ENCODE peak calls at places on chromosomes 13 and 19, in seven cellular contexts. W is iPS-NIHi11; I is amygdala; S is activated T-helper 1 cell treated with anti-CD3 and anti-CD28 coated beads, Interleukin-12 subunit alpha, Interleukin-12 subunit beta, Interleukin-2, Interleukin-4 antibody, amounts not matched to agents 30 ng/mL and 10 ng/mL and 1 ng/mL, durations not matched to agents 14 hours and 24 hours and 36 hours; R is stimulated activated CD4-positive, alpha-beta T cell treated with anti-CD3 and anti-CD28 coated beads, Interleukin-2, amount 100 ng/mL, for 48 hours; V is KBM-7; G is iris pigment epithelial cell. M is an unnamed sample.

GRCh38 chr19:40241809-40242384 is 15.4 kb upstream of the CCNP start:
- DNase-seq in W (no peak), I (peak), S (no peak), R (no peak), V (no peak), G (no peak), M (no peak)

GRCh38 chr13:21528616-21529015 is 69.5 kb upstream of the ZDHHC20 start:
- DNase-seq in W (no peak), I (no peak), S (no peak), R (no peak), V (no peak), G (peak), M (no peak)

GRCh38 chr19:10402441-10403038 is 802 bp downstream of the CDC37 start:
- DNase-seq in W (no peak), I (no peak), S (no peak), R (no peak), V (peak), G (peak), M (no peak)

GRCh38 chr19:39481229-39481545 is 549 bp downstream of the TIMM50 start:
- DNase-seq in W (no peak), I (no peak), S (no peak), R (no peak), V (no peak), G (no peak), M (no peak)

GRCh38 chr19:49592486-49593232 is 1.7 kb downstream of the PRR12 start:
- DNase-seq in W (no peak), I (peak), S (no peak), R (no peak), V (peak), G (peak), M (no peak)

GRCh38 chr13:45807520-45808099 is 43.9 kb downstream of the SIAH3 start:
- DNase-seq in W (peak), I (no peak), S (no peak), R (no peak), V (peak), G (peak), M (no peak)

GRCh38 chr13:103030776-103031175 is 35.4 kb downstream of the SLC10A2 start:
- DNase-seq in W (no peak), I (no peak), S (no peak), R (no peak), V (no peak), G (no peak), M (no peak)

GRCh38 chr19:49081273-49081672 is 4.0 kb upstream of the SNRNP70 start:
- DNase-seq in W (no peak), I (no peak), S (no peak), R (no peak), V (no peak), G (no peak), M (no peak)

GRCh38 chr19:858868-859843 is at the start of gene CFD:
- DNase-seq in W (no peak), I (no peak), S (no peak), R (no peak), V (peak), G (no peak), M (no peak)

GRCh38 chr19:12664406-12665280 is 1.9 kb downstream of the MAN2B1 start:
- DNase-seq in W (peak), I (no peak), S (no peak), R (no peak), V (no peak), G (no peak), M (no peak)

GRCh38 chr13:43123856-43124255 is 100.5 kb downstream of the DNAJC15 start:
- DNase-seq in W (no peak), I (no peak), S (no peak), R (no peak), V (no peak), G (no peak), M (no peak)

GRCh38 chr13:48908381-48909087 is 67.2 kb upstream of the FNDC3A start:
- DNase-seq in W (no peak), I (no peak), S (no peak), R (no peak), V (no peak), G (peak), M (no peak)

GRCh38 chr13:42720116-42720857 is 61.1 kb upstream of the FAM216B start:
- DNase-seq in W (no peak), I (no peak), S (no peak), R (no peak), V (peak), G (peak), M (no peak)

GRCh38 chr19:13817018-13817614 is 21.9 kb downstream of the ZSWIM4 start:
- DNase-seq in W (peak), I (no peak), S (no peak), R (no peak), V (no peak), G (no peak), M (no peak)

GRCh38 chr13:29924482-29924884 is 74.1 kb upstream of the UBL3 start:
- DNase-seq in W (no peak), I (no peak), S (no peak), R (no peak), V (no peak), G (peak), M (no peak)

GRCh38 chr13:63481334-63481733 is 2065.7 kb upstream of the PCDH20 start:
- DNase-seq in W (no peak), I (no peak), S (no peak), R (no peak), V (no peak), G (peak), M (no peak)

GRCh38 chr19:15790096-15790495 is 2.6 kb downstream of the OR10H5 start:
- DNase-seq in W (no peak), I (no peak), S (no peak), R (no peak), V (no peak), G (no peak), M (no peak)

M was measured in stimulated activated CD8-positive, alpha-beta memory T cell treated with anti-CD3 and anti-CD28 coated beads, Interleukin-15, amount 100 ng/mL, for 24 hours.